ENCODE peak calls at places on chromosomes 1 and 21, in nine cellular contexts. M is uterus, I is NB4, F is ovary, W is lower leg skin, V is breast epithelium, E is sigmoid colon, Q is K562, K is IMR-90. G is an unnamed sample.

GRCh38 chr1:92538048-92538412 is 51.3 kb upstream of the GFI1 start:
- DNase-seq in M (no peak), I (no peak), F (no peak), W (no peak), V (no peak), E (no peak), Q (no peak), K (peak), G (no peak)

GRCh38 chr1:59779949-59780348 is 34.8 kb upstream of the HOOK1 start:
- DNase-seq in M (no peak), I (peak), F (no peak), W (no peak), V (no peak), E (no peak), Q (peak), K (no peak), G (no peak)

GRCh38 chr1:183284086-183284485 is 98.0 kb downstream of the LAMC2 start:
- DNase-seq in M (no peak), I (no peak), F (no peak), W (no peak), V (no peak), E (no peak), Q (no peak), K (no peak), G (no peak)

GRCh38 chr1:154865442-154866256 is 4.4 kb downstream of the KCNN3 start:
- DNase-seq in M (no peak), I (peak), F (no peak), W (no peak), V (no peak), E (no peak), Q (peak), K (no peak), G (no peak)

GRCh38 chr1:72284398-72285073 is 2.2 kb upstream of the NEGR1 start:
- DNase-seq in M (peak), I (peak), F (peak), W (no peak), V (no peak), E (peak), Q (no peak), K (peak), G (no peak)

GRCh38 chr1:162530318-162530984 is 31.1 kb upstream of the UAP1 start:
- DNase-seq in M (no peak), I (no peak), F (no peak), W (no peak), V (no peak), E (no peak), Q (no peak), K (peak), G (peak)

GRCh38 chr1:86852737-86853408 is 61.1 kb downstream of the SELENOF start:
- DNase-seq in M (no peak), I (peak), F (no peak), W (no peak), V (no peak), E (no peak), Q (no peak), K (no peak), G (no peak)

GRCh38 chr1:49160677-49161076 is 384.0 kb upstream of the BEND5 start:
- DNase-seq in M (no peak), I (no peak), F (no peak), W (no peak), V (no peak), E (no peak), Q (no peak), K (no peak), G (no peak)

GRCh38 chr1:17335821-17336718 is 28.1 kb downstream of the PADI4 start:
- DNase-seq in M (no peak), I (peak), F (peak), W (peak), V (peak), E (peak), Q (peak), K (peak), G (peak)

GRCh38 chr1:100440075-100440809 is 87.9 kb downstream of the CDC14A start:
- DNase-seq in M (no peak), I (peak), F (no peak), W (no peak), V (no peak), E (no peak), Q (peak), K (no peak), G (peak)

GRCh38 chr1:178942285-178943218 is 71.7 kb upstream of the ANGPTL1 start:
- DNase-seq in M (no peak), I (peak), F (no peak), W (peak), V (no peak), E (no peak), Q (no peak), K (peak), G (no peak)

GRCh38 chr1:30413606-30414005 is 309.8 kb downstream of the MATN1 start:
- DNase-seq in M (no peak), I (no peak), F (peak), W (peak), V (peak), E (peak), Q (no peak), K (no peak), G (no peak)

GRCh38 chr1:204065986-204066300 is 7.0 kb upstream of the SOX13 start:
- DNase-seq in M (no peak), I (no peak), F (no peak), W (no peak), V (no peak), E (no peak), Q (no peak), K (no peak), G (no peak)

GRCh38 chr1:228379165-228379460 is 27.5 kb downstream of the TRIM11 start:
- DNase-seq in M (no peak), I (no peak), F (no peak), W (peak), V (no peak), E (peak), Q (no peak), K (no peak), G (no peak)

GRCh38 chr1:165129568-165130164 is 226.8 kb downstream of the LMX1A start:
- DNase-seq in M (no peak), I (peak), F (no peak), W (peak), V (peak), E (no peak), Q (peak), K (peak), G (no peak)

GRCh38 chr1:157176591-157177121 is 38.5 kb upstream of the ETV3 start:
- DNase-seq in M (no peak), I (peak), F (no peak), W (no peak), V (no peak), E (no peak), Q (no peak), K (no peak), G (no peak)

GRCh38 chr1:246961939-246962373 is 30.2 kb upstream of the AHCTF1 start:
- DNase-seq in M (no peak), I (peak), F (no peak), W (no peak), V (no peak), E (peak), Q (no peak), K (no peak), G (no peak)

GRCh38 chr1:65141918-65142317 is 6.1 kb upstream of the AK4 start:
- DNase-seq in M (no peak), I (no peak), F (no peak), W (no peak), V (no peak), E (no peak), Q (no peak), K (no peak), G (no peak)

GRCh38 chr1:165207774-165208359 is 148.6 kb downstream of the LMX1A start:
- DNase-seq in M (no peak), I (no peak), F (no peak), W (no peak), V (no peak), E (no peak), Q (peak), K (no peak), G (no peak)

GRCh38 chr1:61388586-61388985 is 306.2 kb downstream of the NFIA start:
- DNase-seq in M (no peak), I (no peak), F (no peak), W (no peak), V (no peak), E (no peak), Q (no peak), K (peak), G (no peak)

GRCh38 chr21:25721987-25722386 is 12.7 kb downstream of the ATP5PF start:
- DNase-seq in M (no peak), I (no peak), F (no peak), W (no peak), V (no peak), E (no peak), Q (no peak), K (no peak), G (no peak)

GRCh38 chr1:234608026-234608719 is 1.8 kb downstream of the IRF2BP2 start:
- DNase-seq in M (peak), I (peak), F (peak), W (peak), V (peak), E (peak), Q (peak), K (peak), G (peak)
- TF ChIP-seq POLR2A in M (peak), I (peak), F (peak), W (no peak), V (no peak), E (peak), Q (peak), K (peak), G (peak)

GRCh38 chr1:32331549-32331948 is 4.5 kb downstream of the MARCKSL1 start:
- DNase-seq in M (no peak), I (no peak), F (no peak), W (no peak), V (no peak), E (no peak), Q (no peak), K (no peak), G (no peak)

GRCh38 chr1:32334274-32334861 is 1.7 kb downstream of the MARCKSL1 start:
- DNase-seq in M (no peak), I (no peak), F (peak), W (no peak), V (no peak), E (no peak), Q (no peak), K (no peak), G (no peak)

GRCh38 chr1:32333251-32333963 is 2.6 kb downstream of the MARCKSL1 start:
- DNase-seq in M (no peak), I (no peak), F (no peak), W (no peak), V (no peak), E (no peak), Q (no peak), K (no peak), G (no peak)

GRCh38 chr1:32330558-32331127 is 5.4 kb downstream of the MARCKSL1 start:
- DNase-seq in M (no peak), I (no peak), F (no peak), W (no peak), V (no peak), E (no peak), Q (no peak), K (no peak), G (no peak)

GRCh38 chr1:32332290-32333079 is 3.5 kb downstream of the MARCKSL1 start:
- DNase-seq in M (no peak), I (no peak), F (no peak), W (no peak), V (no peak), E (no peak), Q (no peak), K (no peak), G (no peak)
- TF ChIP-seq POLR2A in M (no peak), I (no peak), F (no peak), W (no peak), V (no peak), E (no peak), Q (peak), K (peak), G (no peak)

DNA sequence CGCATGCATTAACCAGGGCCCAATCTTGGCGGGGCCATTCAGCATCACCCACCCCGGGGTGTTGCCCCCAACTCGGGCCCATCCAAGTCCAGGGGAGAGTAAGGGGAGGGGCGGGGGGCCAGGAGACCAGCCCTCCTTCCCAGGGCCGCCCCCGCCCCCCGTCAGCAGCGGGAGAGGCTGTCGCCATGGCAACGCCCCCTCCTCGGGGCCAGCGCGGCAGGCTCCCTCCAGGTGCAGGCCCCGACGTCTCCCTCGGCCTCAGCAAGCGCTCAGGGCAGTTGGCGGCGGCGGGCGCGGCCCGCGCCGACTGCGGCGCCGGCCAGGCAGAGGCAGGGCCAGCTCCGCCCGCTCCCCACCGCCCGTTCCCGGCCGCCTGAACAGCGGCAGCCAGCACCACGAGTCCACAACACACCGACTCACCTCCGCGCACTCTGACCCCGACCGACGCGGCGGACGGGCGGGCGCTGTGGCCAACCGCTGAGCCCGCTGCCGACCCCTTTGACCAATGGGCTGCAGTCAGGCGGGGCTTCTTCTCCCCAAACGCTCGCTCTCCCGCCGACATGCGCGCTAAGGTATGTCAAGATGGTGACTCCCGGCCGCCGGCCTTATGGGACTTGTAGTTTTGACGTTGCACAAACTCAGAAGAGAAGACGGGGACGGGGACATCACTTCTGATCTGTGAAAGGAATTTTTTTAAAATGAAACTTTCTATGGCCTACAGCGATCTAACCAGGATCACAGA is at the start of gene ERI3:
- DNase-seq in M (peak), I (peak), F (peak), W (peak), V (peak), E (peak), Q (peak), K (peak), G (peak)
- TF ChIP-seq POLR2A in M (peak), I (peak), F (peak), W (no peak), V (no peak), E (no peak), Q (peak), K (peak), G (no peak)

GRCh38 chr1:6703016-6703415 is 1.4 kb upstream of the DNAJC11 start:
- DNase-seq in M (no peak), I (no peak), F (no peak), W (no peak), V (no peak), E (no peak), Q (no peak), K (peak), G (no peak)

GRCh38 chr1:6695861-6696260 is 5.8 kb downstream of the DNAJC11 start:
- DNase-seq in M (no peak), I (no peak), F (no peak), W (no peak), V (no peak), E (no peak), Q (no peak), K (peak), G (no peak)

GRCh38 chr1:6700853-6701436 is 671 bp downstream of the DNAJC11 start:
- DNase-seq in M (no peak), I (no peak), F (no peak), W (no peak), V (no peak), E (no peak), Q (peak), K (no peak), G (no peak)

GRCh38 chr1:6704746-6705145 is 3.1 kb upstream of the DNAJC11 start:
- DNase-seq in M (no peak), I (no peak), F (no peak), W (no peak), V (no peak), E (no peak), Q (no peak), K (no peak), G (no peak)

DNA sequence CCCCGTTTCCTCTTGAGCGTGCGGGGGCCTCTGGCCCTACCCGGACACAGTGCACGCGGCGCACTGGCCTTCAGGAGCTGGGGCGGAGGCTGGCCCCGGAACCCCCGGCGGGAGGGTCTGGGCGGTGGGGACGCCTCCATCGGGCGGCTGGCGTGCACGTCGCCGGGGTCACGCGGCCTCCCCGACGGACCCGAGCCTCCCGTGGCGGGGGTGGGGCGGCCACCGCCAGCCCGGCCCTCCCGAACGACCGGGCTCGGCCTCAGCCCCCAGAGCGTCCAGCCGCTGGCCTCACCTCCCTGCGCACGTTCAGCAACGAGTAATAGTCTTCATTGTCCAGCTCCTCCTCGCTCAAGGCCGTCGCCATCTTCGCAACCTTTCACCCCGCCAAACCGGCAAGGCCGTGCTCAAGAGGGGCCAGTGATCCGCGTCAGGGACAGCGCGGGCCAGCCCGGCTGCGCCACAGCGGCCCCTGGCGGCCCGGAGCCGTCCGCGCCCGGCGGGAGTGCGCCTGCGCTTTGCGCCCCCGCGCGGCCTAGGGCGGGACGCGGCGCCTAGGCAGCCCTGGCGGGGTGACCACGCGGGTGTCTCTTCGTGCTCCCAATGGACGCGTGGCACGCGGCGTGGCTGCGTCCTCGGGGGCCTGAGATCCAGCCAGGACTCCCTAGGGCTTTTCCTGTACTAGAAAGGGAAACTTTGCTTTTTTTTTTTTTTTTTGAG is at the start of gene DNAJC11:
- DNase-seq in M (peak), I (peak), F (peak), W (peak), V (peak), E (peak), Q (peak), K (peak), G (peak)
- TF ChIP-seq POLR2A in M (peak), I (peak), F (no peak), W (no peak), V (no peak), E (no peak), Q (peak), K (peak), G (no peak)

DNA sequence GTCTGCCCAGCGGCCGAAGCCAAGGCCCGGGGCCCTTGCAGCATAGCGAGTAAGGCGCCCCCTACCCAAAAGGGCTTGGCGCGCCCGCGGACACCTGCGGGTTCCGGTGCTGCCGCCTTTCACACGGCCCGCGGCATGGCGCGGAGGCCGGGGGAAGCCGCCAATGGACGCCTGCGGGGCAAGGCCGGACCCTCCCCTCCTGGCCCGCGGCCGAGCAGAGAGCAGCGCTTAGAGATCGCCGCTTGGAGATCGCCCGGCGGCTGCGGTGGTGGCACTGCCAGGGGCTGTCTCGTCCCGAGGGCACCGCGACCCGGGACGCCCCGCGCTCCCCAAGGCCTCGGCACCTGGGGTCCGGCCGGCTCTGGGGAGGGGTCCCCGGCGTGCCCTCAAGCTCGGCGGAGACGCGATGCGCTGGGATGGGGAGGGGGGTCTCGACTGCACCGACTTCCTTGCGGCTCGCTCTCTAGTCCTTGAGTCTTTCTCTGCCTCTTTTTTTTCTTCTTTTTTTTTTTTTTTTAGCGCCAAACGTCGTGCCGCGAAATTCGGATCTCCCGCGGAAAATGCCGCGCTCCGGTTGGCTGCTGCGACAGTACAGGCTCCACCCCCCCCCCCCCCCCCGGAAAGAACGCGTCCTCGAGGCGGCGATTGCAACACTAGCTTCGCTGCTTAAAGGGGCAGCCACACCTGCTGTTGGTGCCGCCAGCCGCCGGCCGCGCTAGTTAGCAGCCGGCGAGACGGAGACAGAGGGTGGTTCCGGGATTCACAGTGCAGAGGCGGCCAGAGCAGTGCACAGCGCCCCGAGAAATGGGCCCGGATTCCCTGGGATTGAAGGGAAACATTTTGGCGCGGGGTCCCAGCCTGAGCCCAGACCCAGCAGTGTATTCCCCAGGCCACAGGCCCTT is at the start of gene E2F2:
- DNase-seq in M (peak), I (peak), F (peak), W (peak), V (peak), E (peak), Q (peak), K (peak), G (peak)
- TF ChIP-seq POLR2A in M (no peak), I (peak), F (no peak), W (no peak), V (no peak), E (no peak), Q (peak), K (no peak), G (peak)

DNA sequence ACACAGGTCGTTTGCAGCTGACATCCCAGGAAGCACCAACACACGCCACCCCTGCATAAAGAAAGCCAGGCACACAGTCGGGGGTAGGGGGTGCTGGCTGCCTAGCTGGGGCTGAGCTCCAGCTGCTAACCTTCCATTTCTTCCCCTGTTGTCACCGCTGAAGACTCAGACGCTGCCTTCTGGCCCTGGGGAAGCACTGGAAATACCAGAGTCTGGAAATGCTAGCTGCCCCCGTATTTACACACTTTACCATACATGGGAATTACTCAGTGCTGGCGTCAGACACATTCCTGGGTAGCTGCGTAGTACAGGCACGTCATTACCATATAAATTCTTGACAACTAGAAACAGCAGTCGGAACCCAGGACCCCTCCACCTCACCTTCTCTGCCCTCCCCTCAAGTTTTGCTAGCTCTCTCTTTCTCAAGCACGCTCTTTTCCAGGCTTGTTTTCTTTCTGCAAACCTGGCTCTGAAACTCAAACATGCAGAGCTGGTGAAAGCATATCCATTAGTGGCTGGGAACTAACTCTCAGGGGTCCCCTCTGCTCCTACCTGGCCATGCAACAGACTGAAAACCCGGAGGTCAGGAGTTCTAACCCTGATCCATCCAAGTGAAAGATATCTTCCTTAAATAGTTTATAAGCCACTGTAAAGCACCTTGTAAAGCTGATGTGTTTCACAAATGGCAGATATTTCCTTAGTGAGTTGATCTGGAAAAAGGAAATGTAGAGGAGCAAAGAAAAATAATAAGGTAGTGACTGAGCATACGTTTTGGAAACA is 3.3 kb downstream of the CSRP1 start:
- DNase-seq in M (peak), I (no peak), F (peak), W (no peak), V (no peak), E (peak), Q (no peak), K (peak), G (no peak)
- TF ChIP-seq POLR2A in M (peak), I (no peak), F (no peak), W (no peak), V (peak), E (peak), Q (no peak), K (peak), G (peak)

GRCh38 chr1:78665809-78666208 is 16.2 kb downstream of the IFI44 start:
- DNase-seq in M (no peak), I (no peak), F (no peak), W (no peak), V (no peak), E (no peak), Q (no peak), K (no peak), G (no peak)
- TF ChIP-seq POLR2A in M (no peak), I (no peak), F (no peak), W (no peak), V (no peak), E (no peak), Q (no peak), K (no peak), G (no peak)

G was measured in Peyer's patch.